ENCODE peak calls at places on chromosomes 7 and 10, in five cellular contexts. C is WERI-Rb-1; P is GM13977; O is CD4-positive, alpha-beta T cell; I is RWPE1. J is an unnamed sample.
A peak's percentile ranks its signal among the peaks of the same experiment; 100 is the strongest.

GRCh38 chr7:17963281-17963680 is 23.0 kb upstream of the SNX13 start:
- DNase-seq in C (no peak), P (no peak), O (no peak), I (no peak), J (no peak)

GRCh38 chr7:55554055-55554454 is 18.2 kb downstream of the VOPP1 start:
- DNase-seq in C (no peak), P (no peak), O (no peak), I (no peak), J (no peak)

GRCh38 chr7:47497367-47498096 is 84.4 kb downstream of the TNS3 start:
- DNase-seq in C (no peak), P (peak; percentile 72), O (no peak), I (no peak), J (no peak)

GRCh38 chr10:30207485-30208052 is 141.5 kb downstream of the MTPAP start:
- DNase-seq in C (no peak), P (no peak), O (no peak), I (no peak), J (no peak)

GRCh38 chr7:151616443-151617213 is 96.9 kb upstream of the RHEB start:
- DNase-seq in C (no peak), P (no peak), O (no peak), I (no peak), J (no peak)

GRCh38 chr10:1229116-1229515 is 172.9 kb downstream of the WDR37 start:
- DNase-seq in C (no peak), P (no peak), O (no peak), I (no peak), J (no peak)

GRCh38 chr10:71077143-71077581 is 135.2 kb upstream of the UNC5B start:
- DNase-seq in C (peak; percentile 8), P (no peak), O (no peak), I (no peak), J (peak; percentile 4)

GRCh38 chr10:3911713-3912442 is 126.9 kb upstream of the KLF6 start:
- DNase-seq in C (no peak), P (no peak), O (no peak), I (peak; percentile 41), J (no peak)

GRCh38 chr7:112556633-112557032 is 75.8 kb downstream of the LSMEM1 start:
- DNase-seq in C (no peak), P (peak; percentile 34), O (no peak), I (no peak), J (no peak)

GRCh38 chr10:11760861-11761260 is 18.7 kb downstream of the ECHDC3 start:
- DNase-seq in C (no peak), P (no peak), O (no peak), I (no peak), J (no peak)

GRCh38 chr7:130349911-130350782 is 5.5 kb downstream of the CPA5 start:
- DNase-seq in C (no peak), P (no peak), O (no peak), I (no peak), J (no peak)

GRCh38 chr10:77946084-77946483 is 19.5 kb upstream of the DLG5 start:
- DNase-seq in C (no peak), P (no peak), O (no peak), I (no peak), J (no peak)

GRCh38 chr7:12706900-12707536 is 19.6 kb downstream of the ARL4A start:
- DNase-seq in C (no peak), P (no peak), O (no peak), I (peak; percentile 60), J (no peak)

GRCh38 chr7:99918959-99919813 is at the start of gene TRIM4:
- DNase-seq in C (peak; percentile 90), P (peak; percentile 96), O (peak; percentile 83), I (peak; percentile 86), J (peak; percentile 80)

GRCh38 chr7:111096997-111097396 is 6.1 kb downstream of the LRRN3 start:
- DNase-seq in C (no peak), P (no peak), O (no peak), I (no peak), J (no peak)

GRCh38 chr10:69766161-69766910 is 35.4 kb upstream of the COL13A1 start:
- DNase-seq in C (no peak), P (no peak), O (no peak), I (no peak), J (no peak)

GRCh38 chr7:159078193-159078910 is 66.3 kb downstream of the VIPR2 start:
- DNase-seq in C (no peak), P (no peak), O (no peak), I (no peak), J (no peak)

DNA sequence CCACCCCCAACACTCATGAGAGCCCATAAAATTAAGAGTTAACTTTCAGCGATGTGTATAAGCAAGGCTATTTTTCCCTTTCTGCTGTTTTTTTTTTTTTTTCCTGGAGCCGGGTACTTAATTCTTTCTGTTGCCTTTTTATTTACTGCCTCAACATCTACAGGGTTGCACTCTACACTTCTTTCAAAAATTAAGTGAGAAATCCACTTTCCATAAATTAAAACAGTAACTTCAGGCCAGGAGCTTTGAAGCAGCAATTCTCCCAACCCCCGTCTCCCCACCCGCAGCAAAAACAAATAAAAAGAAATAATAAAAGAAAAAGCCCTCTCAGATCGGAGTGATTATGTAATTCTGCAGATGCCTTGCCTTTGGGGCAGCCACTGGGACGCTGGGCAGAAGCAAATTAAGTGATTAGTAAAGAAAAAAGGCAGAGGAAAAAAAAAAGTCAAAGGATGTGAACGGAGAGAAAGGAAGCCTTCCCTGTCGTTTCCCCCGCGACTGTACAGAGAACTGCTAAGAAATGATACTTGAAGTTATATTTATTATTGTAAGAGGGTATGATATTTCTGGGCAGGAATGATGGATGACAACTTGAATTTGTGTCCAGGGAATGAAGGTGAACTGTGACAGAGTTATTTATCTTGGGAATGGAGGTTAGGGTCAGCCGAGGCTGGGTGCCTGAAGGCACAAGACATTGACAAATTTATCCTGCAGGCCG is 603.7 kb downstream of the LRMDA start:
- DNase-seq in C (no peak), P (no peak), O (no peak), I (no peak), J (no peak)
- TF ChIP-seq CTCF in C (no peak), P (no peak), O (no peak), I (no peak), J (no peak)

GRCh38 chr10:17227367-17228080 is 517 bp upstream of the VIM start:
- DNase-seq in C (no peak), P (peak; percentile 70), O (no peak), I (no peak), J (no peak)

GRCh38 chr10:17229016-17229716 is 1.1 kb downstream of the VIM start:
- DNase-seq in C (peak; percentile 19), P (peak; percentile 54), O (peak; percentile 81), I (peak; percentile 73), J (peak; percentile 78)

GRCh38 chr10:17226891-17227303 is 1.1 kb upstream of the VIM start:
- DNase-seq in C (no peak), P (no peak), O (no peak), I (no peak), J (no peak)

GRCh38 chr10:17229717-17229966 is 1.6 kb downstream of the VIM start:
- DNase-seq in C (peak; percentile 8), P (no peak), O (no peak), I (peak; percentile 8), J (no peak)

DNA sequence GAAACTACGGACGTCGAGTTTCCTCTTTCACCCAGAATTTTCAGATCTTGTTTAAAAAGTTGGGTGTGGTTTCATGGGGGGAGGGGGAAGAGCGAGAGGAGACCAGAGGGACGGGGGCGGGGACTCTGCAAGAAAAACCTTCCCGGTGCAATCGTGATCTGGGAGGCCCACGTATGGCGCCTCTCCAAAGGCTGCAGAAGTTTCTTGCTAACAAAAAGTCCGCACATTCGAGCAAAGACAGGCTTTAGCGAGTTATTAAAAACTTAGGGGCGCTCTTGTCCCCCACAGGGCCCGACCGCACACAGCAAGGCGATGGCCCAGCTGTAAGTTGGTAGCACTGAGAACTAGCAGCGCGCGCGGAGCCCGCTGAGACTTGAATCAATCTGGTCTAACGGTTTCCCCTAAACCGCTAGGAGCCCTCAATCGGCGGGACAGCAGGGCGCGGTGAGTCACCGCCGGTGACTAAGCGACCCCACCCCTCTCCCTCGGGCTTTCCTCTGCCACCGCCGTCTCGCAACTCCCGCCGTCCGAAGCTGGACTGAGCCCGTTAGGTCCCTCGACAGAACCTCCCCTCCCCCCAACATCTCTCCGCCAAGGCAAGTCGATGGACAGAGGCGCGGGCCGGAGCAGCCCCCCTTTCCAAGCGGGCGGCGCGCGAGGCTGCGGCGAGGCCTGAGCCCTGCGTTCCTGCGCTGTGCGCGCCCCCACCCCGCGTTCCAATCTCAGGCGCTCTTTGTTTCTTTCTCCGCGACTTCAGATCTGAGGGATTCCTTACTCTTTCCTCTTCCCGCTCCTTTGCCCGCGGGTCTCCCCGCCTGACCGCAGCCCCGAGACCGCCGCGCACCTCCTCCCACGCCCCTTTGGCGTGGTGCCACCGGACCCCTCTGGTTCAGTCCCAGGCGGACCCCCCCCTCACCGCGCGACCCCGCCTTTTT is at the start of gene VIM:
- DNase-seq in C (peak; percentile 34), P (peak; percentile 54), O (peak; percentile 82), I (peak; percentile 91), J (peak; percentile 82)
- TF ChIP-seq CTCF in C (no peak), P (no peak), O (no peak), I (no peak), J (no peak)

GRCh38 chr10:102715880-102716279 is 1.4 kb downstream of the SFXN2 start:
- DNase-seq in C (no peak), P (no peak), O (no peak), I (no peak), J (no peak)

GRCh38 chr10:102712843-102713242 is 1.4 kb downstream of the ARL3 start:
- DNase-seq in C (no peak), P (no peak), O (no peak), I (no peak), J (no peak)

GRCh38 chr10:102714621-102715455 is at the start of gene SFXN2:
- DNase-seq in C (peak; percentile 50), P (peak; percentile 42), O (peak; percentile 34), I (no peak), J (no peak)

GRCh38 chr10:102713483-102713813 is 749 bp downstream of the ARL3 start:
- DNase-seq in C (no peak), P (no peak), O (no peak), I (no peak), J (no peak)

GRCh38 chr10:102713814-102714620 is at the start of gene ARL3:
- DNase-seq in C (peak; percentile 99), P (peak; percentile 97), O (peak; percentile 90), I (peak; percentile 99), J (peak; percentile 89)
- TF ChIP-seq CTCF in C (no peak), P (no peak), O (peak; percentile 46), I (no peak), J (no peak)

GRCh38 chr7:48660482-48660881 is 263.9 kb upstream of the CDC14C start:
- DNase-seq in C (no peak), P (no peak), O (no peak), I (no peak), J (no peak)
- TF ChIP-seq CTCF in C (no peak), P (no peak), O (no peak), I (no peak), J (no peak)

GRCh38 chr10:37816290-37816689 is 41.1 kb downstream of the ZNF248 start:
- DNase-seq in C (no peak), P (no peak), O (no peak), I (no peak), J (no peak)
- TF ChIP-seq CTCF in C (no peak), P (no peak), O (no peak), I (no peak), J (no peak)

DNA sequence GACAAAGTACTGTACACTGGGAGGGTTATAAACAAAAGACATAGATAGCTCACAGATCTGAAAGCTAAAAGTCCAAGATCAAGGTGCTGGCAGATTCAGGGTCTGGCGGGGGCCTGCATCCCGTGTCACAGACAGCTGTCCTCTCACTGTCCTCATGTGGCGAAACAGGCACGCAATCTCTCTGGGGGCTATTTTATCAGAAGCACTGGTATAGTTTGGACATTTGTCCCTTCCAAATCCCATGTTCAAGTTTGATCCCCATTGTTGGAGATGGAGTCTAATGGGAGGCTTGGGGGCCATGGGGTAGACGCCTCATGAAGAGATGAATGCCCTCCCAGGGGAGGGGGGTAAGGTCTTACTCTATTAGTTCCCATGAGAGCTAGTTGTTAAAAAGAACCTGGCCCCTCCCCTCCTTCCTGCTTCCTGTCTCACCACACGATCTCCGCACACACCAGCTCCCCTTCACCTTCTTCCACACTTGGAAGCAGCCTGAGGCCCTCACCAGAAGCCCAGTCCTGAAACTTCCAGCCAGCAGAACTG is 72.5 kb upstream of the UCN3 start:
- DNase-seq in C (no peak), P (no peak), O (no peak), I (no peak), J (no peak)
- TF ChIP-seq CTCF in C (no peak), P (no peak), O (no peak), I (no peak), J (no peak)

J was measured in activated B cell treated with CpG ODN at 0.5 μM for 24 hours.